ENCODE peak calls at places on chromosomes 13 and 19, in five cellular contexts. W is mucosa of descending colon, Q is aorta, X is breast epithelium, C is left ventricle myocardium inferior. B is an unnamed sample.

GRCh38 chr19:38664503-38665211 is 17.2 kb downstream of the ACTN4 start:
- DNase-seq in W (no peak), Q (no peak), X (no peak), C (no peak), B (peak; percentile 57)

GRCh38 chr13:42102961-42103688 is 54.7 kb downstream of the DGKH start:
- DNase-seq in W (no peak), Q (no peak), X (no peak), C (no peak), B (no peak)

GRCh38 chr19:6516018-6516658 is 14.0 kb upstream of the TUBB4A start:
- DNase-seq in W (peak; percentile 95), Q (peak; percentile 94), X (peak; percentile 78), C (peak; percentile 95), B (peak; percentile 94)

GRCh38 chr13:30569901-30570576 is 47.7 kb upstream of the USPL1 start:
- DNase-seq in W (no peak), Q (peak; percentile 61), X (no peak), C (no peak), B (no peak)

GRCh38 chr19:4304509-4305252 is at the start of gene FSD1:
- DNase-seq in W (no peak), Q (no peak), X (no peak), C (no peak), B (no peak)

GRCh38 chr13:42458193-42458592 is 115.8 kb upstream of the TNFSF11 start:
- DNase-seq in W (no peak), Q (no peak), X (no peak), C (no peak), B (no peak)

GRCh38 chr13:111852701-111853100 is 214.2 kb upstream of the SOX1 start:
- DNase-seq in W (no peak), Q (no peak), X (no peak), C (no peak), B (no peak)

GRCh38 chr19:14517840-14518505 is at the start of gene DNAJB1:
- DNase-seq in W (peak; percentile 86), Q (peak; percentile 90), X (peak; percentile 73), C (peak; percentile 86), B (peak; percentile 85)

GRCh38 chr19:2856457-2857055 is 10.6 kb upstream of the ZNF556 start:
- DNase-seq in W (no peak), Q (no peak), X (no peak), C (no peak), B (no peak)

GRCh38 chr19:10513223-10513622 is 4.0 kb downstream of the S1PR5 start:
- DNase-seq in W (no peak), Q (no peak), X (no peak), C (no peak), B (no peak)

DNA sequence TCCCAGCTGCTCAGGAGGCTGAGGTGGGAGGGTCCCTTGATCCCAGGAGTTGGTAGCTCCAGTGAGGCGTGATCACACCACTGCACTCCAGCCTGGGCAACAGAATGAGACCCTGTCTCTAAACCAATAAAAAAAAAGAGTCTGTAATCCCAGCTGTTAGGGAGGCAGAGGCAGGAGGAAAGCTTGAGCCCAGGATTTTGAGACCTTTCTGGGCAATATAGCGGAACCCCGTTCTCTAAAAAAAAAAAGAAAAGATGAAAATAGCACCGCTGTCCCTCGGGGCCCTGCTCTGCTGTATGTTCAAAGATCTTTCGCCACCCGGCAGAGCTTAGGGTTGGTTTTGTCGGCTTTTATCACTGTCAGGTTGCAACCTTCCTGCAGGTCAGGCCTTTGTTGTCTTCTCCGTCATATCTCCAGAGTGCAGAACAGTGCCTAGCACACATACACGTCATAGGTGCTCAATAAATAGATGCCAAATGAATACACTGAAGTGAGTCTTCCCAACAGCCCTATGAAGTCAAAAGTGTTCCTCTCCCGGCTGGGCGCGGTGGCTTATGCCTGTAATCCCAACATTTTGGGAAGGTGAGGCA is 13.4 kb upstream of the BCAM start:
- DNase-seq in W (no peak), Q (no peak), X (no peak), C (no peak), B (no peak)
- H3K4me1 ChIP-seq in W (no peaks in the 10 kb centered on the region), Q (no peaks in the 10 kb centered on the region), X (no peaks in the 10 kb centered on the region), C (peaks cover 20% of the 10 kb centered on the region), B (peaks cover 8% of the 10 kb centered on the region)

GRCh38 chr19:40055049-40055448 is 982 bp downstream of the ZNF780B start:
- DNase-seq in W (no peak), Q (no peak), X (no peak), C (no peak), B (no peak)

GRCh38 chr19:40055832-40056504 is at the start of gene ZNF780B:
- DNase-seq in W (peak; percentile 86), Q (peak; percentile 70), X (peak; percentile 50), C (peak; percentile 58), B (peak; percentile 64)

GRCh38 chr19:40056505-40056904 is 474 bp upstream of the ZNF780B start:
- DNase-seq in W (no peak), Q (no peak), X (no peak), C (no peak), B (no peak)

GRCh38 chr19:40057166-40057565 is 1.1 kb upstream of the ZNF780B start:
- DNase-seq in W (no peak), Q (no peak), X (no peak), C (no peak), B (no peak)

GRCh38 chr19:40059624-40060023 is 3.6 kb upstream of the ZNF780B start:
- DNase-seq in W (no peak), Q (no peak), X (no peak), C (no peak), B (no peak)
- H3K9me3 ChIP-seq in W (peaks cover 18% of the 10 kb centered on the region), Q (no peaks in the 10 kb centered on the region), X (peaks cover 5% of the 10 kb centered on the region), C (peaks cover 54% of the 10 kb centered on the region), B (peaks cover 45% of the 10 kb centered on the region)

DNA sequence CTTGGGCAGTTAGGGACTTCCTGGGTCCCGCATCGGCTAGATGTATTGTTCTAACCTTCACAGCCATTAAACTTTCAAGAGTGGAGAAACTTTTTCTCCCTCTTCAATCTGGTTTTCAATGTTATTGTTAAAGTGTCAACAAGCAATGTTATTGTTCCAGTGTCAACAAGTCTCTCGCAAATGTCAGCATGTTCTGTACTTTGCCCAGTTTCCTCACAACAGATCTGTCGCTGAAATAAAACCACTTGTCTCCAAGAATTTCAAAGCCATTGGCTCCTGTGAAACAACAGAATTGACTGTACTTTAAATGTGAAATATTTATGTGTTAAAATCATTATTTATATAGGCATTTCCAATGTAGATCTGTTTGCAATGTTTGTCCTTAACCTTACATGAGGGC is 138.0 kb downstream of the ITGBL1 start:
- DNase-seq in W (no peak), Q (no peak), X (no peak), C (no peak), B (no peak)
- H3K4me1 ChIP-seq in W (no peaks in the 10 kb centered on the region), Q (no peaks in the 10 kb centered on the region), X (no peaks in the 10 kb centered on the region), C (no peaks in the 10 kb centered on the region), B (no peaks in the 10 kb centered on the region)

GRCh38 chr19:23978068-23978467 is 63.4 kb downstream of the ZNF726 start:
- DNase-seq in W (no peak), Q (no peak), X (no peak), C (no peak), B (no peak)
- H3K9me3 ChIP-seq in W (no peaks in the 10 kb centered on the region), Q (peaks cover 2% of the 10 kb centered on the region), X (no peaks in the 10 kb centered on the region), C (no peaks in the 10 kb centered on the region), B (no peaks in the 10 kb centered on the region)

GRCh38 chr19:29664753-29665214 is 477 bp upstream of the PLEKHF1 start:
- DNase-seq in W (no peak), Q (no peak), X (no peak), C (no peak), B (no peak)
- H3K4me1 ChIP-seq in W (peaks cover 22% of the 10 kb centered on the region), Q (peaks cover 2% of the 10 kb centered on the region), X (peaks cover 30% of the 10 kb centered on the region), C (peaks cover 85% of the 10 kb centered on the region), B (peaks cover 53% of the 10 kb centered on the region)

GRCh38 chr13:99972190-99972731 is 694 bp upstream of the ZIC5 start:
- DNase-seq in W (no peak), Q (no peak), X (no peak), C (no peak), B (no peak)
- H3K9me3 ChIP-seq in W (no peaks in the 10 kb centered on the region), Q (no peaks in the 10 kb centered on the region), X (no peaks in the 10 kb centered on the region), C (peaks cover 4% of the 10 kb centered on the region), B (no peaks in the 10 kb centered on the region)

B was measured in psoas muscle.